ENCODE peak calls at places on chromosomes 6 and 20, in four cellular contexts. X, T, D and I are unnamed samples.

GRCh38 chr6:3837781-3838180 is 11.4 kb upstream of the FAM50B start:
- DNase-seq in X (no peak), T (no peak), D (no peak), I (no peak)

GRCh38 chr20:62624719-62625455 is 17.4 kb upstream of the SLCO4A1 start:
- DNase-seq in X (no peak), T (no peak), D (no peak), I (no peak)

GRCh38 chr20:32165836-32166545 is 41.6 kb downstream of the PLAGL2 start:
- DNase-seq in X (no peak), T (no peak), D (no peak), I (no peak)

GRCh38 chr6:19444481-19444880 is 392.7 kb upstream of the ID4 start:
- DNase-seq in X (no peak), T (no peak), D (no peak), I (no peak)

GRCh38 chr6:39137235-39137634 is 22.2 kb upstream of the SAYSD1 start:
- DNase-seq in X (peak; percentile 54), T (no peak), D (no peak), I (no peak)

GRCh38 chr6:54747955-54748354 is 98.6 kb upstream of the FAM83B start:
- DNase-seq in X (no peak), T (no peak), D (no peak), I (no peak)

GRCh38 chr6:121838842-121839241 is 403.4 kb downstream of the GJA1 start:
- DNase-seq in X (no peak), T (no peak), D (no peak), I (no peak)

GRCh38 chr20:48705208-48706115 is 122.3 kb downstream of the PREX1 start:
- DNase-seq in X (no peak), T (no peak), D (no peak), I (peak; percentile 48)

GRCh38 chr20:58235010-58235409 is 6.6 kb upstream of the ANKRD60 start:
- DNase-seq in X (no peak), T (no peak), D (no peak), I (no peak)

GRCh38 chr20:1338801-1339200 is 9.9 kb upstream of the SDCBP2 start:
- DNase-seq in X (no peak), T (no peak), D (no peak), I (no peak)

GRCh38 chr6:33839399-33840063 is 35.7 kb upstream of the MLN start:
- DNase-seq in X (no peak), T (no peak), D (no peak), I (no peak)

GRCh38 chr6:11298651-11299420 is 66.4 kb upstream of the NEDD9 start:
- DNase-seq in X (peak; percentile 98), T (no peak), D (no peak), I (no peak)

GRCh38 chr6:2855061-2855519 is 13.4 kb upstream of the SERPINB1 start:
- DNase-seq in X (no peak), T (no peak), D (no peak), I (no peak)

GRCh38 chr20:6277661-6278060 is 154.8 kb upstream of the FERMT1 start:
- DNase-seq in X (no peak), T (no peak), D (no peak), I (no peak)

GRCh38 chr20:9241232-9241692 is 172.4 kb downstream of the PLCB4 start:
- DNase-seq in X (no peak), T (no peak), D (no peak), I (no peak)

GRCh38 chr20:62914970-62915457 is 11.3 kb downstream of the DIDO1 start:
- DNase-seq in X (peak; percentile 77), T (no peak), D (no peak), I (peak; percentile 49)

GRCh38 chr6:11042750-11043551 is 1.2 kb downstream of the ELOVL2 start:
- DNase-seq in X (no peak), T (peak; percentile 2), D (no peak), I (peak; percentile 30)

GRCh38 chr6:20119446-20119845 is 92.8 kb downstream of the MBOAT1 start:
- DNase-seq in X (no peak), T (no peak), D (no peak), I (no peak)

GRCh38 chr20:59051666-59052065 is 9.1 kb upstream of the PRELID3B start:
- DNase-seq in X (no peak), T (no peak), D (no peak), I (no peak)

GRCh38 chr6:144055121-144055931 is 40.0 kb downstream of the SF3B5 start:
- DNase-seq in X (no peak), T (no peak), D (no peak), I (no peak)

GRCh38 chr6:100035873-100036653 is 42.0 kb upstream of the MCHR2 start:
- DNase-seq in X (no peak), T (no peak), D (no peak), I (no peak)

GRCh38 chr6:90573624-90574023 is 13.2 kb downstream of the MAP3K7 start:
- DNase-seq in X (no peak), T (no peak), D (no peak), I (no peak)

GRCh38 chr6:28585335-28585734 is 59.7 kb downstream of the GPX5 start:
- DNase-seq in X (peak; percentile 55), T (no peak), D (no peak), I (no peak)

GRCh38 chr6:44052419-44053011 is 74.7 kb downstream of the MRPL14 start:
- DNase-seq in X (no peak), T (no peak), D (no peak), I (peak; percentile 60)

GRCh38 chr6:167797079-167797870 is 29.4 kb upstream of the AFDN start:
- DNase-seq in X (no peak), T (no peak), D (no peak), I (no peak)

GRCh38 chr6:41955412-41955811 is 13.8 kb upstream of the CCND3 start:
- DNase-seq in X (no peak), T (no peak), D (no peak), I (no peak)

GRCh38 chr6:125899726-125900182 is 56.8 kb upstream of the HINT3 start:
- DNase-seq in X (peak; percentile 86), T (no peak), D (no peak), I (no peak)

GRCh38 chr6:35919085-35919826 is 1.6 kb downstream of the SRPK1 start:
- DNase-seq in X (peak; percentile 75), T (no peak), D (no peak), I (no peak)

GRCh38 chr6:30821862-30822784 is 62.2 kb upstream of the DDR1 start:
- DNase-seq in X (peak; percentile 70), T (no peak), D (no peak), I (peak; percentile 45)
- TF ChIP-seq TCF12 in X (no peak), T (no peak), D (no peak), I (no peak)

DNA sequence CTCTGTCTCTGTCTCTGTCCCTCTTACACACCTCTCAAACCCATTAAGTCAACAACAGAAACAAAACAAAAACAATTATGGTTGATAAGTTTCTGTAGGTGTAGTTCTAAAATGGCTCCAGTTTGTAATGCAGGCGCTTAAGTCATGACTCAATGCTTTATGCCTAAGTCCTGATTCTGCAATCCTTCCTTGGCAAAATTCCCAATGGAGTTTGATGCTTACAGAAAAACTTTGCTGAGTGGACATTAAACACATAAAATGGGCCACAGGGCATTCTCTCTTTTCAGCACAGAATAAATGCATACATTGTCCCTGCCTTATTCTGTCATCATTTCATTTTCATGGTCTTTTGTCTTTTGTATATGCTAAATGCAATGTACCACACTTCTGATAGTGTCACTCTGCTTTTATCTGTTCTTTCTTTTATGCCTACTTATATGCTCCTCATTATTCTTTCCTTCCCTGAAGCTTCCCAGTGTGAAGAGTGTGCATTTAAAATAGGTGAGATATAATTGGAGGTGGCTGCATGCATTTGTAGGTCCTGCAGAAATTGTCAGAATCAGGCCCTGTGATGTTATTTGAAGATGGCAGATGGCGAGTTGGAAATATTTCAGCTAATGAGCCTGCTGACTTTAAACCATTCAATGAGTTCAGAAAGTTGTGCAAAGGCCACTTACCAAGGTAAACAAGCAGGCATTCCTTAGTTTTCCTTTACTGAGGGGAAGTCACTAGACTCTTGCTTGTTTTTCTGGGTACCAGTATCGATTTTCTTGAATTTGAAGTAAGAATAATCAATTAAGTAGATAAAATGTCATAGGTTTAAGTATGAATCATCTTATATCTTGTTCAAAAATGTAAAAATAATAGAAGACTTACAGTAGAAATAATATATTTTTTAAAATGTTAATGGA is 313.1 kb downstream of the TRDN start:
- DNase-seq in X (peak; percentile 6), T (no peak), D (no peak), I (no peak)
- TF ChIP-seq TCF12 in X (no peak), T (no peak), D (no peak), I (no peak)

GRCh38 chr6:32752580-32752979 is 10.8 kb downstream of the HLA-DQB2 start:
- DNase-seq in X (no peak), T (no peak), D (no peak), I (no peak)
- TF ChIP-seq TCF12 in X (no peak), T (no peak), D (no peak), I (no peak)

GRCh38 chr20:37901667-37902503 is 1.0 kb upstream of the VSTM2L start:
- DNase-seq in X (peak; percentile 61), T (no peak), D (no peak), I (peak; percentile 86)
- TF ChIP-seq TCF12 in X (no peak), T (no peak), D (no peak), I (no peak)

GRCh38 chr20:4613718-4614620 is 107.7 kb upstream of the PRND start:
- DNase-seq in X (peak; percentile 66), T (peak; percentile 38), D (no peak), I (no peak)
- TF ChIP-seq TCF12 in X (no peak), T (no peak), D (no peak), I (peak; percentile 36)

GRCh38 chr20:50819344-50819743 is 24.5 kb downstream of the BCAS4 start:
- DNase-seq in X (no peak), T (no peak), D (no peak), I (no peak)
- TF ChIP-seq TCF12 in X (no peak), T (no peak), D (no peak), I (no peak)

GRCh38 chr6:22637781-22638180 is 68.4 kb downstream of the HDGFL1 start:
- DNase-seq in X (no peak), T (no peak), D (no peak), I (no peak)

GRCh38 chr6:22642254-22642653 is 72.9 kb downstream of the HDGFL1 start:
- DNase-seq in X (no peak), T (no peak), D (no peak), I (no peak)

GRCh38 chr6:22647671-22648070 is 78.3 kb downstream of the HDGFL1 start:
- DNase-seq in X (no peak), T (no peak), D (no peak), I (no peak)

DNA sequence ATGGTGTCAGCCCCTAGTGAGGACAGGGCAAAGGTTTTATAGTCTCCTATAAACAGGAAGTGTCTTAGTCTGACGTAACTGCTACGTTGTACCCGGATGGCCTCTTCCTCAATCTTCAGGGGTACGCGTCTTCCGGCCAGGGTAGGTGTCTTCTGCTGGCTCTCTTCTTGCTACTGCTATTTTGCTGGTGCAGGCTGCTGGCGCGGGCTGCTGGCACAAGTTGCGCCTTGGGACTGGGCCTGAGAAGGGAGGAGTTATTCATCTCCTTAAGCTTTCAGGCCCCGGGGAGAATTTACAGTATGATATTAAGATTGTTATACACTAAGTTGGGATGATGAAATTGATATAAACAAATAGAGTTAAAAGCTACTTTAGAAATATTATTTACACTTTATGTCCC is 74.4 kb downstream of the HDGFL1 start:
- DNase-seq in X (no peak), T (no peak), D (no peak), I (no peak)
- TF ChIP-seq TCF12 in X (no peak), T (no peak), D (no peak), I (no peak)

GRCh38 chr6:47767102-47767501 is 14.7 kb upstream of the OPN5 start:
- DNase-seq in X (no peak), T (no peak), D (no peak), I (no peak)
- TF ChIP-seq TCF12 in X (no peak), T (no peak), D (no peak), I (no peak)